ENCODE peak calls at places on chromosomes 7 and 10, in seven cellular contexts. H, R, P, I, N, O and V are unnamed samples.

GRCh38 chr10:72764151-72764550 is 72.2 kb downstream of the MCU start:
- DNase-seq in H (no peak), R (no peak), P (no peak), O (no peak), N (peak), I (no peak), V (no peak)

GRCh38 chr7:100632951-100633717 is 8.2 kb downstream of the TFR2 start:
- DNase-seq in I (no peak), R (no peak), N (no peak), P (no peak), H (peak), O (peak), V (no peak)

GRCh38 chr7:114293289-114294012 is 121.2 kb upstream of the FOXP2 start:
- DNase-seq in R (no peak), N (no peak), P (no peak), I (no peak), O (no peak), H (no peak), V (peak)

GRCh38 chr10:69866688-69867461 is 65.2 kb downstream of the COL13A1 start:
- DNase-seq in N (no peak), P (peak), R (no peak), H (peak), I (peak), O (peak), V (no peak)

GRCh38 chr7:124201768-124202349 is 169.0 kb upstream of the TMEM229A start:
- DNase-seq in N (no peak), P (no peak), O (no peak), H (no peak), R (no peak), I (no peak), V (no peak)

GRCh38 chr10:96598841-96599240 is 12.0 kb upstream of the TM9SF3 start:
- DNase-seq in H (no peak), R (no peak), N (no peak), O (no peak), P (no peak), I (no peak), V (no peak)

GRCh38 chr7:115603416-115603815 is 427.1 kb downstream of the TFEC start:
- DNase-seq in N (no peak), H (no peak), P (no peak), R (no peak), O (no peak), I (no peak), V (no peak)

GRCh38 chr10:76435154-76435553 is 1003.7 kb downstream of the LRMDA start:
- DNase-seq in N (no peak), O (no peak), H (no peak), I (no peak), R (no peak), P (no peak), V (no peak)

GRCh38 chr7:23712368-23713284 is 2.6 kb downstream of the STK31 start:
- DNase-seq in N (peak), H (peak), R (peak), O (no peak), P (peak), I (peak), V (no peak)

GRCh38 chr10:73989594-73990142 is 8.2 kb upstream of the VCL start:
- DNase-seq in I (no peak), O (no peak), R (no peak), N (no peak), P (no peak), H (no peak), V (no peak)

GRCh38 chr10:127196227-127196954 is at the start of gene INSYN2A:
- DNase-seq in H (peak), O (peak), N (no peak), I (no peak), P (peak), R (no peak), V (no peak)

GRCh38 chr10:102344067-102344466 is 51.4 kb upstream of the NFKB2 start:
- DNase-seq in I (no peak), R (no peak), H (no peak), P (peak), N (no peak), O (no peak), V (no peak)

GRCh38 chr7:112898432-112899290 is 108.5 kb upstream of the TMEM168 start:
- DNase-seq in N (peak), R (peak), P (peak), H (peak), I (peak), O (peak), V (peak)

GRCh38 chr7:1899201-1899600 is 229.1 kb downstream of the ELFN1 start:
- DNase-seq in R (no peak), I (no peak), N (no peak), O (no peak), P (no peak), H (no peak), V (no peak)

GRCh38 chr10:68725016-68725415 is 4.0 kb downstream of the CCAR1 start:
- DNase-seq in N (no peak), O (no peak), R (no peak), H (no peak), I (no peak), P (no peak), V (no peak)

GRCh38 chr10:109939253-109939961 is 16.1 kb upstream of the XPNPEP1 start:
- DNase-seq in H (no peak), R (no peak), I (no peak), O (no peak), P (peak), N (no peak), V (no peak)

GRCh38 chr7:117873056-117873932 is at the start of gene CTTNBP2:
- DNase-seq in P (peak), I (peak), R (no peak), N (no peak), O (peak), H (peak), V (no peak)

GRCh38 chr10:109591631-109592030 is 331.7 kb downstream of the XPNPEP1 start:
- DNase-seq in O (no peak), I (no peak), H (no peak), N (no peak), R (no peak), P (no peak), V (no peak)

GRCh38 chr10:43923328-43923727 is 274.6 kb upstream of the ZNF32 start:
- DNase-seq in O (no peak), I (no peak), N (no peak), R (no peak), P (no peak), H (no peak), V (no peak)

GRCh38 chr10:129890170-129890569 is 73.9 kb downstream of the EBF3 start:
- DNase-seq in H (no peak), I (no peak), R (no peak), O (no peak), N (no peak), P (no peak), V (no peak)

GRCh38 chr7:1466524-1467271 is 7.4 kb upstream of the MICALL2 start:
- DNase-seq in R (peak), H (peak), P (peak), O (peak), I (no peak), N (peak), V (no peak)

GRCh38 chr7:98802088-98802780 is 67.6 kb downstream of the TMEM130 start:
- DNase-seq in N (peak), R (peak), O (no peak), I (peak), P (no peak), H (peak), V (peak)

GRCh38 chr10:48751730-48752129 is 67.1 kb downstream of the WDFY4 start:
- DNase-seq in I (no peak), H (no peak), N (no peak), O (no peak), R (no peak), P (no peak), V (no peak)

GRCh38 chr10:102564209-102564834 is 60.5 kb downstream of the SUFU start:
- DNase-seq in H (no peak), N (no peak), I (no peak), O (no peak), R (no peak), P (no peak), V (no peak)

GRCh38 chr10:102752934-102753664 is 9.4 kb downstream of the WBP1L start:
- DNase-seq in R (peak), P (peak), I (no peak), H (peak), N (peak), O (no peak), V (no peak)

GRCh38 chr7:18212308-18212707 is 184.7 kb upstream of the PRPS1L1 start:
- DNase-seq in H (no peak), R (no peak), P (no peak), N (no peak), I (no peak), O (no peak), V (no peak)

GRCh38 chr7:135330088-135330487 is 96.5 kb downstream of the STRA8 start:
- DNase-seq in R (no peak), O (no peak), H (no peak), P (no peak), N (no peak), I (no peak), V (no peak)

GRCh38 chr10:73644015-73644743 is 2.9 kb upstream of the MYOZ1 start:
- DNase-seq in I (peak), O (peak), P (peak), H (peak), N (peak), R (peak), V (no peak)

GRCh38 chr10:35735412-35735811 is 93.3 kb upstream of the FZD8 start:
- DNase-seq in O (no peak), R (no peak), N (no peak), I (no peak), P (no peak), H (no peak), V (no peak)

GRCh38 chr10:58511765-58512469 is 755 bp upstream of the BICC1 start:
- DNase-seq in P (no peak), I (no peak), N (peak), R (no peak), O (peak), H (peak), V (no peak)

GRCh38 chr10:30384791-30385201 is 35.7 kb upstream of the MTPAP start:
- DNase-seq in N (peak), R (no peak), P (no peak), O (no peak), H (peak), I (peak), V (no peak)

GRCh38 chr10:122126763-122127659 is 138.0 kb downstream of the TACC2 start:
- DNase-seq in H (peak), I (peak), O (no peak), N (peak), R (no peak), P (peak), V (no peak)

GRCh38 chr10:51960494-51960895 is 261.1 kb upstream of the CSTF2T start:
- DNase-seq in O (no peak), H (peak), P (peak), N (peak), I (peak), R (peak), V (no peak)

GRCh38 chr7:101557421-101557820 is 71.7 kb downstream of the MYL10 start:
- DNase-seq in O (no peak), P (no peak), N (no peak), I (no peak), R (no peak), H (no peak), V (no peak)

GRCh38 chr7:111741811-111742240 is 179.5 kb upstream of the IMMP2L start:
- DNase-seq in N (peak), R (peak), P (peak), I (peak), H (peak), O (no peak), V (no peak)

GRCh38 chr10:98608417-98608816 is 161.7 kb upstream of the HPS1 start:
- DNase-seq in P (no peak), R (no peak), H (peak), I (no peak), N (no peak), O (peak), V (no peak)

GRCh38 chr10:93777092-93777491 is 19.4 kb downstream of the LGI1 start:
- DNase-seq in P (no peak), H (no peak), R (no peak), O (no peak), I (no peak), N (no peak), V (no peak)

GRCh38 chr10:131429942-131430341 is 118.4 kb upstream of the TCERG1L start:
- DNase-seq in O (no peak), R (no peak), H (no peak), I (no peak), P (no peak), N (no peak), V (no peak)

GRCh38 chr7:159145544-159145891 is 851 bp upstream of the VIPR2 start:
- DNase-seq in P (no peak), N (no peak), H (no peak), O (no peak), R (no peak), I (no peak), V (no peak)
- TF ChIP-seq EZH2 in P (no peak), N (no peak), H (no peak), O (no peak), R (no peak), I (no peak), V (no peak)

GRCh38 chr10:124740374-124741280 is 3.6 kb downstream of the FAM53B start:
- DNase-seq in P (peak), R (no peak), N (peak), O (no peak), H (peak), I (no peak), V (no peak)
- TF ChIP-seq POLR2AphosphoS5 in P (no peak), R (no peak), N (no peak), O (no peak), H (no peak), I (no peak), V (no peak)

GRCh38 chr7:122300607-122301079 is 3.9 kb downstream of the FEZF1 start:
- DNase-seq in I (no peak), N (no peak), O (no peak), P (no peak), R (no peak), H (peak), V (no peak)
- TF ChIP-seq EZH2 in I (no peak), N (no peak), O (peak), P (peak), R (no peak), H (peak), V (no peak)

GRCh38 chr7:116805100-116805544 is 57.3 kb upstream of the CAPZA2 start:
- DNase-seq in O (no peak), H (no peak), R (no peak), N (peak), P (peak), I (no peak), V (no peak)
- TF ChIP-seq POLR2AphosphoS5 in O (no peak), H (no peak), R (no peak), N (no peak), P (no peak), I (no peak), V (no peak)

GRCh38 chr10:132788180-132788830 is 2.4 kb upstream of the NKX6-2 start:
- DNase-seq in I (no peak), O (no peak), N (no peak), R (no peak), P (no peak), H (peak), V (no peak)
- TF ChIP-seq EZH2 in I (no peak), O (peak), N (no peak), R (no peak), P (peak), H (peak), V (no peak)

DNA sequence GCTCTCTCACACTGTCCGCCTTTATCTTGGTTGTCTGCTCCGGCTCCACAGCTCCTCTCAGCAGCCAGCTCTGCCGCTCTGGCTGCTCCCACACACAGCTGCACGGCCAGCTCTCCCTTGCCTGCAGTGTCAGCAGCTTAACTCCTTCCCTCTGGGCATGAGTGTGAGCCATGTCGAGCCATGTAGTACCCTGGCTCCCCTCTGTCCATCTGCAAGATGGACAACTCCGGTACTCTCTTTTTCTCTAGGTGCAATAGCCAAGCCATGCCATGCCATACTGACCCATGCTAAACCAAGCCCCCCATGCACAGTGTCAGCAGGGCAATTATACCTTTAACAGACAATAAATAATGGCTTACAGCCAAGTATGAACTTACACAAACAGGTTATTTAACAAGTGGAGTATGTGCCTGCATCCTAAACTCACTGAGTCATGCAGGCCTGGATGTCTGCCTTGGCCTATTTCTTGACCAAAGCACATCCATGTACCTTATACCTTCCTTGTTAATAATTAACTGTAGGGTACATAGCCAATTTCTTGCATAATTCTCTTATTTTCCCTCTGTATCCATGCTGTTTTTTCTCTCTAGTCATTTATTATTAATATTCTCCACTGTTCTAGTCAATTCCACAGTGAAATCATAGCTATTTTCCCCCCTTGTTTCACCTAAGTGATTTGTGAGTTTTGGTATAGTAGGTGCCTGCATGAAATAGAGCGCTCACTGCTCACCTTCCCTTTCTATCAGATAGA is 170.9 kb downstream of the CDK14 start:
- DNase-seq in I (no peak), N (peak), R (no peak), H (no peak), O (no peak), P (no peak), V (no peak)
- TF ChIP-seq POLR2AphosphoS5 in I (no peak), N (no peak), R (no peak), H (no peak), O (no peak), P (no peak), V (no peak)